ENCODE peak calls at places on chromosomes 11 and 22, in six cellular contexts. Q is esophagus muscularis mucosa, Z is right lobe of liver, G is body of pancreas, D is IMR-90, O is tibial nerve. J is an unnamed sample.
A peak's percentile ranks its signal among the peaks of the same experiment; 100 is the strongest.

GRCh38 chr11:58513747-58514367 is 6.0 kb upstream of the OR5B21 start:
- DNase-seq in Q (no peak), Z (no peak), G (peak; percentile 58), D (peak; percentile 76), O (peak; percentile 32), J (no peak)

GRCh38 chr11:6413791-6414231 is 5.1 kb downstream of the APBB1 start:
- DNase-seq in Q (no peak), Z (no peak), G (no peak), D (no peak), O (no peak), J (no peak)

GRCh38 chr22:37284807-37285355 is 2.6 kb downstream of the CYTH4 start:
- DNase-seq in Q (no peak), Z (peak; percentile 56), G (peak; percentile 71), D (no peak), O (peak; percentile 45), J (peak; percentile 80)

GRCh38 chr11:37449146-37449545 is 851.1 kb upstream of the RAG2 start:
- DNase-seq in Q (no peak), Z (peak; percentile 62), G (peak; percentile 9), D (peak; percentile 68), O (peak; percentile 45), J (no peak)

GRCh38 chr11:75100314-75100713 is 3.6 kb upstream of the OR2AT4 start:
- DNase-seq in Q (no peak), Z (no peak), G (no peak), D (peak; percentile 81), O (no peak), J (no peak)

GRCh38 chr11:1039481-1040427 is 3.2 kb upstream of the MUC6 start:
- DNase-seq in Q (no peak), Z (no peak), G (peak; percentile 74), D (no peak), O (no peak), J (no peak)

GRCh38 chr11:73346186-73346935 is 29.8 kb upstream of the RELT start:
- DNase-seq in Q (no peak), Z (no peak), G (no peak), D (no peak), O (no peak), J (no peak)

GRCh38 chr11:75352417-75353206 is 1.2 kb upstream of the ARRB1 start:
- DNase-seq in Q (no peak), Z (no peak), G (peak; percentile 72), D (no peak), O (no peak), J (peak; percentile 82)

GRCh38 chr22:41201146-41201545 is 4.0 kb upstream of the L3MBTL2 start:
- DNase-seq in Q (no peak), Z (no peak), G (no peak), D (no peak), O (no peak), J (no peak)

GRCh38 chr11:117170210-117170609 is 8.3 kb upstream of the SIDT2 start:
- DNase-seq in Q (no peak), Z (no peak), G (no peak), D (peak; percentile 26), O (no peak), J (no peak)

GRCh38 chr11:72808415-72808814 is 5.8 kb upstream of the ATG16L2 start:
- DNase-seq in Q (no peak), Z (no peak), G (no peak), D (peak; percentile 46), O (no peak), J (no peak)

GRCh38 chr11:58796333-58797049 is 48.0 kb downstream of the GLYATL2 start:
- DNase-seq in Q (no peak), Z (peak; percentile 83), G (peak; percentile 10), D (no peak), O (no peak), J (no peak)

GRCh38 chr11:94767701-94768601 is at the start of gene AMOTL1:
- DNase-seq in Q (peak; percentile 97), Z (peak; percentile 90), G (peak; percentile 90), D (peak; percentile 76), O (peak; percentile 78), J (peak; percentile 96)

GRCh38 chr11:122069946-122070345 is 46.1 kb downstream of the BLID start:
- DNase-seq in Q (no peak), Z (no peak), G (peak; percentile 72), D (peak; percentile 91), O (peak; percentile 65), J (peak; percentile 80)

GRCh38 chr11:69245041-69245440 is 48.9 kb upstream of the MYEOV start:
- DNase-seq in Q (no peak), Z (no peak), G (no peak), D (no peak), O (no peak), J (peak; percentile 20)

GRCh38 chr11:126628790-126629621 is 273.5 kb downstream of the ST3GAL4 start:
- DNase-seq in Q (no peak), Z (peak; percentile 92), G (no peak), D (peak; percentile 55), O (no peak), J (no peak)

GRCh38 chr11:8934735-8935478 is 2.2 kb upstream of the C11orf16 start:
- DNase-seq in Q (no peak), Z (no peak), G (no peak), D (peak; percentile 90), O (no peak), J (no peak)

GRCh38 chr11:14764899-14765527 is 121.4 kb downstream of the PDE3B start:
- DNase-seq in Q (no peak), Z (no peak), G (no peak), D (peak; percentile 3), O (no peak), J (no peak)

GRCh38 chr11:133821776-133822175 is 23.5 kb downstream of the SPATA19 start:
- DNase-seq in Q (no peak), Z (no peak), G (peak; percentile 67), D (no peak), O (peak; percentile 32), J (no peak)

GRCh38 chr11:111520565-111520964 is 6.0 kb downstream of the HOATZ start:
- DNase-seq in Q (no peak), Z (no peak), G (no peak), D (peak; percentile 65), O (no peak), J (no peak)

GRCh38 chr11:73213196-73214143 is 4.6 kb upstream of the P2RY2 start:
- DNase-seq in Q (no peak), Z (no peak), G (no peak), D (no peak), O (no peak), J (peak; percentile 46)

GRCh38 chr11:92342034-92342433 is 117.4 kb downstream of the FAT3 start:
- DNase-seq in Q (no peak), Z (no peak), G (no peak), D (no peak), O (no peak), J (no peak)

GRCh38 chr22:18156878-18157713 is 7.1 kb downstream of the USP18 start:
- DNase-seq in Q (no peak), Z (peak; percentile 60), G (peak; percentile 61), D (peak; percentile 99), O (peak; percentile 83), J (peak; percentile 84)

GRCh38 chr22:39943366-39943765 is 16.8 kb upstream of the TMA7B start:
- DNase-seq in Q (no peak), Z (no peak), G (no peak), D (no peak), O (no peak), J (no peak)

DNA sequence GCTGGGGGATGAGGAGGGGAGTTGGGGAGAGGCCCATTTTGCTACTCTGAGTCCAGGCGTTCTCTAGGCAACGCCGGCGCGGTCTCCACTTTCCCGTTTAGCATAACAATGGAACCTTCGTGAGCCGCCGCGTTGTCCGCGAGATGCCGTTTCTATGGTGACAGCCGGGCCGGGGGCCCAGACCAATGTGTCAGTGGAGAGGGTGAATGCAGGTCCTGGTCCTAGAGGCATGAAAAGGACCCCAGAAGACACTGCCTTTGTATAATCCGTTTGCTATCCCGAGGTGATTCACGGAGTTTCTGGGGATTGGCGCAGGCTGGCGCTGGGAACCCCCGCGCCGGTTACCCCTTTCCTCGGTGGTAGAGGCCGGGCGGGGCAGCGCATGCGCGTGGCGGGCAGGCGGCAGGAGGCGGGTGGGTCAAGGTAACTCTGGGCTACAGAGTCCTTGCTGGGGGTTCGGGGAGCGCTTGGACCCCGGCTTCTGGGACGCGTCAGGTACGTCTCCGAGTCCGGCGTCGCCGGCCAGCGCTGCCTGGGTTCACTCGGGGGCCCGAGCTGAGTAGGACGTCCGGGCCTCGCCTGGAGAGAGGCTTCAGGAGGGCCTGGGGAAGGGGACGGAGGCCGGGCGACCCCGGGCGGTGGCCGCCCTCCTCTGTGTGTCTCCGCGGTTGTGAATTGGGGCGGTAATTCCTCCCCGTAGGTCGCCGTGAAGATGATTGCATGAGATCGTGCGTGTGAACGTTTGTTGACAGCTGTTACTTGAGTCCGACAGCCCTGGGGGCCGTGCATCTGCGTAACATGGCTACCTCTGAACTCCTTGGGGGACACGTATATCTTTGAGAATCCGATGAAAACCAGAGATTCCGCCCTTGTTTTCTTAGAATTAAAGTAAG is at the start of the genes CBY1 and FAM227A:
- DNase-seq in Q (peak; percentile 97), Z (peak; percentile 88), G (peak; percentile 91), D (peak; percentile 76), O (peak; percentile 77), J (peak; percentile 92)
- TF ChIP-seq POLR2A in Q (no peak), Z (peak; percentile 44), G (peak; percentile 79), D (peak; percentile 74), O (peak; percentile 70), J (peak; percentile 31)

DNA sequence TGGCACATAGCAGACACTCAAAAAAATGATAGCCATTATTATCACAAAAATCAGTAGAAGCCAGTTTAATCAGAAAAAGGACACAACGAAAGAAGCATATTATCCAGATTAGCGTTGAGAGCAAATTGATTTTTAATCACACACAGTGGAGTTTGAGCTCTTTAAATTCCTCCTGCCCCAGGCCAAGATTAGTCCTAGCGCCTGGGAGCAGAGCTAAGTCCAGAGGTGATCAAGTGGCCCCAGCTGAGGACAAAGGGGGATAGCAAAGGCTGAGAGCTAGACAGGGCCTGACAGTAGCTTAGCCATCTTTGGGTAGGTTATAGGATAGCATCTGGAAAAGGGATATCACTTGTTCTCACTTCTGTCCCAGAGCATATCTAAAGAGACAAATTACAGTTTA is 133.6 kb downstream of the NXPE2 start:
- DNase-seq in Q (no peak), Z (no peak), G (no peak), D (no peak), O (no peak), J (no peak)
- TF ChIP-seq POLR2A in Q (no peak), Z (no peak), G (no peak), D (no peak), O (no peak), J (no peak)

GRCh38 chr11:65421204-65422103 is 1.1 kb upstream of the NEAT1 start:
- DNase-seq in Q (peak; percentile 100), Z (peak; percentile 97), G (peak; percentile 98), D (peak; percentile 99), O (peak; percentile 99), J (peak; percentile 98)
- TF ChIP-seq POLR2A in Q (peak; percentile 29), Z (peak; percentile 79), G (no peak), D (peak; percentile 84), O (peak; percentile 69), J (peak; percentile 66)

GRCh38 chr22:46593996-46594946 is 25.9 kb upstream of the GRAMD4 start:
- DNase-seq in Q (no peak), Z (no peak), G (no peak), D (no peak), O (no peak), J (no peak)

GRCh38 chr22:46591890-46592289 is 28.3 kb upstream of the GRAMD4 start:
- DNase-seq in Q (no peak), Z (no peak), G (no peak), D (no peak), O (no peak), J (no peak)

GRCh38 chr22:46594947-46595298 is 25.3 kb upstream of the GRAMD4 start:
- DNase-seq in Q (no peak), Z (no peak), G (no peak), D (no peak), O (no peak), J (peak; percentile 61)

GRCh38 chr22:46592390-46592872 is 27.8 kb upstream of the GRAMD4 start:
- DNase-seq in Q (no peak), Z (peak; percentile 51), G (peak; percentile 70), D (peak; percentile 71), O (no peak), J (peak; percentile 70)

GRCh38 chr22:46593211-46593676 is 26.9 kb upstream of the GRAMD4 start:
- DNase-seq in Q (no peak), Z (peak; percentile 49), G (peak; percentile 66), D (no peak), O (peak; percentile 48), J (peak; percentile 71)
- TF ChIP-seq POLR2A in Q (no peak), Z (peak; percentile 57), G (peak; percentile 7), D (no peak), O (peak; percentile 44), J (no peak)

J was measured in sigmoid colon.